ENCODE peak calls at places on chromosomes 4 and X, in ten cellular contexts. H, L, F, Y, V, K, C, W, E and O are unnamed samples.

GRCh38 chr4:35229021-35229420 is 1015.3 kb downstream of the ARAP2 start:
- DNase-seq in K (no peak), C (no peak), V (no peak), L (no peak), H (no peak), F (no peak), W (no peak), Y (no peak), E (no peak), O (no peak)

GRCh38 chr4:37516057-37516775 is 170.0 kb downstream of the RELL1 start:
- DNase-seq in L (no peak), E (no peak), Y (no peak), C (no peak), V (no peak), H (peak), K (no peak), W (no peak), F (no peak), O (no peak)

GRCh38 chr4:99965173-99965572 is 15.1 kb upstream of the H2AZ1 start:
- DNase-seq in E (no peak), W (no peak), F (no peak), K (no peak), V (no peak), C (no peak), H (no peak), L (no peak), Y (no peak), O (no peak)

GRCh38 chr4:155796031-155796430 is 37.2 kb downstream of the GUCY1B1 start:
- DNase-seq in C (no peak), E (peak), W (peak), K (no peak), H (peak), F (no peak), L (no peak), V (no peak), Y (no peak), O (peak)

GRCh38 chr4:160026720-160027119 is 923.8 kb downstream of the RAPGEF2 start:
- DNase-seq in C (no peak), H (peak), Y (no peak), V (peak), K (no peak), L (no peak), F (no peak), E (peak), W (peak), O (no peak)

GRCh38 chrX:44012484-44013096 is 39.4 kb upstream of the NDP start:
- DNase-seq in Y (no peak), L (no peak), K (peak), H (no peak), F (peak), W (no peak), C (no peak), V (no peak), E (no peak), O (no peak)

GRCh38 chr4:145207934-145208333 is 27.5 kb upstream of the OTUD4 start:
- DNase-seq in H (no peak), W (no peak), E (no peak), V (no peak), K (no peak), F (no peak), Y (no peak), L (no peak), C (no peak), O (no peak)

GRCh38 chrX:130083656-130084382 is 26.5 kb downstream of the ELF4 start:
- DNase-seq in V (no peak), H (no peak), W (no peak), C (no peak), F (no peak), E (no peak), K (no peak), L (no peak), Y (no peak), O (no peak)

GRCh38 chr4:130147618-130148017 is 1051.7 kb downstream of the C4orf33 start:
- DNase-seq in Y (no peak), E (peak), L (no peak), C (no peak), V (no peak), F (no peak), W (no peak), H (peak), K (no peak), O (peak)

GRCh38 chr4:40322853-40323252 is 12.3 kb upstream of the CHRNA9 start:
- DNase-seq in K (no peak), C (no peak), Y (no peak), W (peak), V (no peak), H (no peak), E (no peak), L (no peak), F (no peak), O (no peak)

GRCh38 chr4:26520728-26521442 is 30.6 kb upstream of the CCKAR start:
- DNase-seq in F (no peak), C (no peak), K (no peak), H (no peak), E (no peak), V (no peak), Y (no peak), L (no peak), W (no peak), O (no peak)

GRCh38 chrX:50812995-50813842 is 775 bp downstream of the SHROOM4 start:
- DNase-seq in Y (no peak), F (peak), K (peak), L (peak), E (peak), C (no peak), H (peak), W (peak), V (peak), O (peak)

GRCh38 chr4:181952478-181952877 is 290.7 kb upstream of the TENM3 start:
- DNase-seq in V (no peak), K (peak), W (peak), L (peak), Y (no peak), H (no peak), E (peak), C (no peak), F (no peak), O (peak)

GRCh38 chrX:23765449-23765848 is 17.5 kb upstream of the SAT1 start:
- DNase-seq in E (no peak), V (no peak), Y (no peak), W (no peak), F (no peak), C (no peak), L (no peak), H (no peak), K (no peak), O (no peak)

GRCh38 chr4:54333657-54334056 is 104.6 kb downstream of the PDGFRA start:
- DNase-seq in V (no peak), Y (no peak), F (no peak), C (no peak), L (no peak), K (no peak), H (no peak), E (peak), W (no peak), O (peak)

GRCh38 chr4:17273047-17273446 is 238.8 kb downstream of the QDPR start:
- DNase-seq in H (no peak), C (peak), E (no peak), L (no peak), Y (no peak), V (no peak), K (no peak), W (no peak), F (no peak), O (no peak)

GRCh38 chr4:72974694-72975487 is 94.6 kb downstream of the COX18 start:
- DNase-seq in W (no peak), E (peak), H (no peak), C (no peak), Y (no peak), V (no peak), K (no peak), F (no peak), L (peak), O (no peak)

GRCh38 chr4:134202136-134202535 is 547 bp upstream of the PABPC4L start:
- DNase-seq in F (no peak), V (no peak), C (no peak), H (no peak), K (no peak), Y (no peak), L (no peak), W (no peak), E (peak), O (no peak)

GRCh38 chr4:134202557-134202956 is 968 bp upstream of the PABPC4L start:
- DNase-seq in L (peak), Y (no peak), H (no peak), W (no peak), C (no peak), V (no peak), E (no peak), F (no peak), K (no peak), O (no peak)

GRCh38 chr4:134201216-134202098 is at the start of gene PABPC4L:
- DNase-seq in C (no peak), E (peak), Y (peak), K (no peak), H (peak), W (peak), L (peak), V (peak), F (no peak), O (peak)

DNA sequence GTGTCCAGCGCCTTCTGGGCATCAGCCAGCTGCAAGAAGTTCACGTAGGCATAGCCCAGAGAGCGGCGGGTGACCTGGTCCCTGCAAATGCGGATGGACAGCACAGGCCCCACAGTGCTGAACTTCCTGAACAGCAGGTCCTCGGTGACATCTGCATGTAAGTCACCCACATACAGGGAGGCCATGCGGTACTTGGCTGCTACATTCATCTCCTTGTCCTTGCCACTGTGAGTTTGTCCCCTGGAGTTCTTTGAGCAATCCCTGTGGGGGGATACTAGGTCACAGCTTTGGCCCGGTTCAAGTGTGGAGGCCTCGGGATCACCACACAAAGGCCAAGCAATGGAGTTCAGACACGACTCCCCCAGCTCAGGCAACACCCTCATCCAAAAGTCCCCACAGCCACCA is 776 bp downstream of the PABPC4L start:
- DNase-seq in H (no peak), Y (peak), L (peak), K (no peak), W (no peak), F (no peak), E (no peak), V (peak), C (no peak), O (no peak)
- H3K4me3 ChIP-seq in H (peak), Y (peak), L (peak), K (peak), W (peak), F (peak), E (peak), V (peak), C (peak), O (peak)

DNA sequence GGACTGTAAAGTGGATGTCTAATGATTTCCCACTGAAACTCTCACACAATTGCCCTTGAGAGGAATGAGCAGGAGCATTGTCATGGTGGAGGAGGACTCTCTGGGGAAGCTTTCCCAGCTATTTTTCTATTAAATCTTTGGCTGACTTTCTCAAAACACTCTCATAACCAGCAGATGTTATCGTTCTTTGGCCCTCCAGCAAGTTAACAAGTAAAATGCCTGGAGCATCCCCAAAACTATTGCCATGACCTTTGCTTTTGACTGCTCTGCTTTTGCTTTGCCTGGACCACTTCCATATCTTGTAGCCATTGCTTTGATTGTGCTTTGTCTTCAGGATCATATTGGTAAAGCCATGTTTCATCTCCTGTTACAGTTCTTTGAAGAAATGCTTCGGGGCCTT is 120.2 kb upstream of the PDE5A start:
- DNase-seq in W (no peak), H (no peak), C (no peak), L (no peak), Y (no peak), F (no peak), E (no peak), K (no peak), V (no peak), O (no peak)
- H3K4me3 ChIP-seq in W (no peak), H (no peak), C (no peak), L (no peak), Y (no peak), F (no peak), E (no peak), K (no peak), V (no peak), O (no peak)

DNA sequence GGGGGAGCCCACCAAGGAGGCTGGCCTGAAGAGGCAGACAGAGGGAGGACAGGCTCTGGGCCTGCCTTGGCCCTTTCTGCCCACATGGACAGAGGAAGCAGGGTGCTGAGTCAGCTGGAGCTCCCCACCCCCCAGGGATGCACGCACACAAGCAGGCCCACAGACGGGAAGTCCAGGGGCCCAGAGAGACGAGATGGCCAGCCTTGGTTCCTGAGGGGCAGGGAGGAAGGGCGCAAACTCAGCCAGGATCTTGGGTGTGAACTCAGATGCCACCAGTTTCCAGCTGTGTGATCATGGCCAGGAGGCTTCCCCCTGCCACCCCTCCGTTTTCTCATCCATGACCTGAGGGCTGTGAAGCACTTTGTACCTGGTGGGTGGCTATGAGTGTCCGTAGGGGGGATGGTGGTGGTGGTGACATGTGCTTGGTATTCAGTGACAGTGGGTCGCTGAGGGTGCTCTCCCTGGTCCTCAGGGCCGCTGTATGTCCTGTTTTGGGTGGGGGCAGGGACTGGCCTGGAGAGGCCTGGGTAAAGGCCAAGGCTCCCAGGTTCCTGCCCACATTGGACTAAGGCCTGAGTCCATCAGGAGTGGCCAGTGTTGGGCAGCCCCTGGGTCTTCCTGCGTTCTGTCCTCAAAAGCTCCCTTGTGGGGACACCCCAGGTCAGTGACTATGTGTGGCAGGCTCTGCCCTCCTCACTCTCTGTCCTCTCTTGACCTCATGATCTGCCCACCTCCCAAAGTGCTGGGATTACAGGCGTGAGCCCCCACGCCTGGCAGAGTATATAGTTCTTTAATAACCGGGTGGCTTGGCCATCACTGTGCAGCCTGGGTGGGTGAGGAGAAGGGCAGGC is 2.0 kb downstream of the SH3BP2 start:
- DNase-seq in C (no peak), W (peak), V (no peak), E (no peak), Y (no peak), L (peak), F (peak), K (peak), H (no peak), O (peak)
- H3K4me3 ChIP-seq in C (no peak), W (no peak), V (no peak), E (no peak), Y (no peak), L (no peak), F (peak), K (no peak), H (no peak), O (no peak)

GRCh38 chr4:153522800-153523089 is 56.6 kb downstream of the TMEM131L start:
- DNase-seq in L (no peak), V (no peak), H (no peak), W (no peak), K (no peak), E (no peak), C (no peak), F (no peak), Y (no peak), O (no peak)

GRCh38 chr4:153523171-153523757 is 57.1 kb downstream of the TMEM131L start:
- DNase-seq in Y (no peak), L (no peak), V (no peak), H (no peak), W (no peak), E (no peak), K (no peak), F (no peak), C (no peak), O (peak)

GRCh38 chr4:153521467-153521866 is 55.3 kb downstream of the TMEM131L start:
- DNase-seq in H (no peak), K (no peak), L (no peak), E (no peak), W (no peak), C (no peak), F (no peak), V (no peak), Y (no peak), O (no peak)

GRCh38 chr4:153520871-153521329 is 54.7 kb downstream of the TMEM131L start:
- DNase-seq in L (no peak), H (no peak), V (no peak), F (no peak), K (no peak), Y (peak), C (no peak), W (no peak), E (no peak), O (no peak)

GRCh38 chr4:153521995-153522799 is 56.0 kb downstream of the TMEM131L start:
- DNase-seq in L (no peak), W (no peak), C (no peak), H (peak), K (no peak), Y (no peak), E (no peak), F (no peak), V (no peak), O (no peak)
- H3K4me3 ChIP-seq in L (no peak), W (no peak), C (no peak), H (no peak), K (no peak), Y (no peak), E (no peak), F (no peak), V (no peak), O (no peak)